ENCODE peak calls at places on chromosomes 13 and 19, in ten cellular contexts. W, K, P, U, S, Y, L, A, B and I are unnamed samples.

GRCh38 chr19:47226426-47227346 is 4.3 kb downstream of the BBC3 start:
- DNase-seq in U (peak), A (peak), P (peak), W (peak), B (peak), K (no peak), S (peak), Y (peak), L (peak), I (peak)

GRCh38 chr19:15297416-15298224 is 34.7 kb downstream of the BRD4 start:
- DNase-seq in K (no peak), P (no peak), L (no peak), Y (no peak), U (peak), W (no peak), B (peak), A (peak), S (peak), I (no peak)

GRCh38 chr13:35881360-35881759 is 249.8 kb downstream of the DCLK1 start:
- DNase-seq in B (peak), L (no peak), U (peak), A (no peak), W (no peak), P (peak), Y (no peak), S (no peak), K (no peak), I (no peak)

GRCh38 chr19:9838324-9838723 is 3.2 kb downstream of the PIN1 start:
- DNase-seq in L (no peak), A (no peak), P (no peak), Y (no peak), U (no peak), S (no peak), W (no peak), B (no peak), K (no peak), I (no peak)

GRCh38 chr19:16886305-16886880 is 2.4 kb upstream of the F2RL3 start:
- DNase-seq in K (no peak), L (no peak), A (no peak), S (no peak), B (peak), Y (peak), U (no peak), W (peak), P (peak), I (no peak)

GRCh38 chr13:79943633-79944032 is 397.3 kb downstream of the SPRY2 start:
- DNase-seq in B (no peak), L (no peak), A (no peak), Y (no peak), S (no peak), K (no peak), U (no peak), P (no peak), W (no peak), I (no peak)

GRCh38 chr19:56108447-56109195 is 12.5 kb downstream of the ZNF787 start:
- DNase-seq in S (no peak), P (no peak), W (no peak), L (no peak), B (no peak), Y (no peak), K (no peak), A (no peak), U (no peak), I (no peak)

GRCh38 chr19:55526216-55527196 is 10.4 kb downstream of the SBK2 start:
- DNase-seq in Y (no peak), K (no peak), A (no peak), L (no peak), S (peak), U (peak), W (peak), P (peak), B (peak), I (no peak)

GRCh38 chr13:74162135-74162534 is 27.9 kb upstream of the KLF12 start:
- DNase-seq in S (no peak), P (no peak), L (no peak), K (no peak), U (no peak), B (no peak), W (no peak), A (no peak), Y (no peak), I (no peak)

GRCh38 chr13:52405369-52405766 is 604 bp downstream of the THSD1 start:
- DNase-seq in A (no peak), S (no peak), W (no peak), L (no peak), P (no peak), B (no peak), Y (no peak), K (no peak), U (no peak), I (no peak)

GRCh38 chr13:50812242-50812641 is 31.2 kb downstream of the DLEU7 start:
- DNase-seq in Y (no peak), W (no peak), L (no peak), S (no peak), K (no peak), U (no peak), P (no peak), A (no peak), B (no peak), I (no peak)

GRCh38 chr13:41159174-41159573 is 26.6 kb upstream of the KBTBD6 start:
- DNase-seq in K (no peak), S (no peak), W (no peak), Y (no peak), P (no peak), L (no peak), A (no peak), U (no peak), B (no peak), I (no peak)

GRCh38 chr13:76980075-76980718 is 11.7 kb upstream of the CLN5 start:
- DNase-seq in A (no peak), U (peak), L (peak), B (peak), K (no peak), S (peak), Y (peak), W (peak), P (peak), I (peak)

GRCh38 chr19:58386166-58386575 is 898 bp upstream of the RPS5 start:
- DNase-seq in P (no peak), L (no peak), B (no peak), A (no peak), W (no peak), Y (no peak), S (peak), U (no peak), K (no peak), I (no peak)

GRCh38 chr13:43786766-43787517 is at the start of gene ENOX1:
- DNase-seq in L (peak), Y (peak), K (no peak), S (peak), B (peak), W (peak), A (no peak), P (no peak), U (peak), I (peak)

GRCh38 chr13:113901642-113902041 is 37.8 kb upstream of the GAS6 start:
- DNase-seq in A (no peak), B (no peak), L (no peak), K (no peak), Y (no peak), W (no peak), U (no peak), P (peak), S (no peak), I (peak)

GRCh38 chr13:113192902-113193301 is 15.6 kb downstream of the PCID2 start:
- DNase-seq in L (no peak), A (peak), Y (no peak), P (no peak), U (peak), K (no peak), B (peak), S (no peak), W (no peak), I (no peak)

GRCh38 chr13:114145256-114145655 is 12.8 kb upstream of the RASA3 start:
- DNase-seq in L (no peak), U (no peak), B (no peak), K (no peak), A (no peak), W (peak), Y (no peak), P (no peak), S (no peak), I (no peak)

GRCh38 chr19:20077791-20078463 is at the start of gene ZNF90:
- DNase-seq in Y (peak), P (peak), L (peak), S (peak), W (peak), A (peak), K (peak), B (peak), U (peak), I (peak)

DNA sequence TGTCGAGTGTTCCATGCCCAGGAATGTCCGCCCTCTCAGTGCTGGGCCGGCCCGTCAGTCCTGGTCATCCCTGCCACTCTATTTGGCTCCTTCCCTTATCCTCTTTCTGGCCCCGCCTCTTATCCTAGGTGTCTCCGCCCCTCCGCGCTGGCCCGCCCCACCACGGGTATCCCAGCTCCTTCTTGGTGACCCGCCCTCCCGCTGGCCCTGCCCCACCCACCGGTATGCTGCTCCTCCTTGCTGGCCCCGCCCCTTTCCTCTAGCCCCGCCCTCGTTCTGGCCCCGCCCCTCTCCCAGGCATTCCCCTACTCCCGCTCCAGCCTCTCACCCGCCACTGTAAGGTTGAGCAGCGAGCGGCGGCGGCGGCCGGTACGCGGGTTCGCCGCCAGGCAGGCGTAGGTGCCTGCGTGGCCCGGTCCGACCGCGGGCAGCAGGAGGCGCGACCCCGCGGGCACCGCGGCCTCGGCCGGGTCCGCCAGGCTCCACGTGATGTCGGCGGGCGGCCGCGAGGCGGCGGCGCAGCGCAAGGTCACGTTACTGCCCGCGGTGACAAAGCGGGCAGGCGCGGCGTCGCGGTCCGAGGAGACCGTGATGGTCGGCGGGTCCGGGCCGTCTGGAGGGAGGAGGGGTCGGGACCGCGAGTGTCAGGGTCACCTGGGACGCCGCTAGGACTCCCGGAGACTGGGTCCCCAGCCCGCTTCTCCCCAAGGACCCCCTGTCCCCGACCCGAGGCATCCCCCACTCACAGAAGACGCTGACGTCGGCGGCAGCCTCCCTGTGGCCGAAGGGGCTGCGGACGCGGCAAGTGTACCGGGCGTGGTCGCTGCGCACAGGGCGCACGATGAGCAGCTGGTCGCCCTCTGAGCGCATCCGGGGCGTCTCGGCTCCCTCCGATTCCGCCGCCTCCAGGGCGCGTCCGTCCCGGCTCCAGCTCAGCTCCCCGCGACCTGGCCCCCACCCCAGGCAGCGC is 2.0 kb downstream of the VSIG10L start:
- DNase-seq in B (peak), Y (peak), S (peak), K (peak), U (peak), W (peak), L (peak), P (peak), A (peak), I (peak)
- TF ChIP-seq CTCF in B (no peak), Y (no peak), S (no peak), K (peak), U (no peak), W (peak), L (peak), P (no peak), A (no peak), I (peak)

DNA sequence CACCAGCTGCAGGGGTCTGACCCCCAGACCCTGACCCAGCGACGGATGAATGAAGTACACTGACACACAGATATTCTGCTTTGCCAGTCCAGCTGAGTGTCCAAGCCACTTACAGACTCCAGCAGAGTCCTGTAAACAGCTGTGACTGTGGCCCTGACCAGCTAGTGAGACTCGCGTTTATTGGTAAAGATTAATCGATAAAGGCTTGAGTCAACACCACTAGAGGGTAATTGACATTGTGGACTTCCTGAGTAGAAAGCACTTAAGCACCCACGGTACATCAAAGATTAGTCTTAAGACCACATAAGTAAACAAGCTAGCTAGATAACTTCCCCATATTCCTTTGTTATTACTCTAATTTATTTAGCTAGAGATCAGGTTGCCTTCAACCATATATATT is 146.0 kb downstream of the OXGR1 start:
- DNase-seq in L (no peak), P (no peak), K (no peak), Y (no peak), A (no peak), W (no peak), U (no peak), B (no peak), S (no peak), I (no peak)
- TF ChIP-seq CTCF in L (no peak), P (no peak), K (no peak), Y (no peak), A (no peak), W (no peak), U (no peak), B (no peak), S (no peak), I (no peak)

GRCh38 chr19:38473201-38473600 is 39.7 kb downstream of the RYR1 start:
- DNase-seq in Y (peak), W (no peak), L (no peak), S (no peak), B (no peak), A (no peak), U (no peak), K (no peak), P (no peak), I (no peak)

GRCh38 chr19:38483016-38483630 is 49.6 kb downstream of the RYR1 start:
- DNase-seq in S (no peak), A (no peak), L (no peak), K (no peak), Y (no peak), W (no peak), P (no peak), B (no peak), U (no peak), I (no peak)

GRCh38 chr19:38475176-38475575 is 41.7 kb downstream of the RYR1 start:
- DNase-seq in S (no peak), W (no peak), P (no peak), L (no peak), B (no peak), K (no peak), Y (no peak), A (no peak), U (no peak), I (no peak)

GRCh38 chr19:38482496-38482895 is 49.0 kb downstream of the RYR1 start:
- DNase-seq in S (no peak), W (no peak), L (no peak), B (no peak), P (no peak), A (no peak), U (no peak), K (no peak), Y (no peak), I (no peak)

DNA sequence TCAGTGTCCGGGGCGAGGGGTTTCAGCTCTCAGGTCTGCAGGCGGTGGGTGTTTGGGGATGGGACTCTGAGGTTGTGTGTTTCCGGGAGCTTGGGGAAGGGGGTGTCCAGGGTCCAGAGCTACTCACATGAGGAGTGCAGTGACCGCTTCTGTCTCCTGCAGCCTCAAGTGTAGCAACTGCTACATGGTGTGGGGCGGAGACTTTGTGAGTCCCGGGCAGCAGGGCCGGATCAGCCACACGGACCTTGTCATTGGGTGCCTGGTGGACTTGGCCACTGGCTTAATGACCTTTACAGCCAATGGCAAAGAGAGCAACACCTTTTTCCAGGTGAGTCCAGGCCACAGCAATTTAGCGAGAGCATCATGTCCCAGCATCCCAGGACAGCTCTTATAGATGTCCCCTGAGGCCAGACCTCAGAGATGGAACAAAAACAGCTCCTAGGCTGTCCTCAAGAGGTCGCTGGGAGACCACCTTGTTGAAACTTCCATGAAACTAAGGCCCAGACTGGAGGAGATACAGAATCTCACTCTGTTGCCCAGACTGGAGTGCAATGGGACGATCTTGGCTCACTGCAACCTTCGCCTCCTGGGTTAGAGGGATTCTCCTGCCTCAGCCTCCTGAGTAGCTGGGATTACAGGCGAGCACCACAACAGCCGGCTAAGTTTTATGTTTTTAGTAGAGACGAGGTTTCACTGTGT is 44.9 kb downstream of the RYR1 start:
- DNase-seq in L (no peak), P (no peak), W (no peak), U (no peak), S (peak), A (no peak), Y (no peak), B (no peak), K (no peak), I (no peak)
- TF ChIP-seq CTCF in L (no peak), P (no peak), W (no peak), U (no peak), S (peak), A (no peak), Y (no peak), B (no peak), K (no peak), I (peak)

GRCh38 chr13:28822161-28822560 is 2.0 kb downstream of the MTUS2 start:
- DNase-seq in Y (no peak), U (no peak), L (no peak), B (no peak), K (no peak), A (no peak), P (no peak), W (no peak), S (no peak), I (no peak)

GRCh38 chr13:28819046-28819747 is 942 bp upstream of the MTUS2 start:
- DNase-seq in K (no peak), L (no peak), U (peak), P (no peak), B (peak), A (no peak), W (no peak), S (peak), Y (no peak), I (no peak)

GRCh38 chr13:28817204-28817603 is 2.9 kb upstream of the MTUS2 start:
- DNase-seq in B (no peak), L (no peak), P (no peak), W (no peak), Y (no peak), A (no peak), S (no peak), K (no peak), U (no peak), I (no peak)

GRCh38 chr13:28820099-28821051 is at the start of gene MTUS2:
- DNase-seq in S (no peak), U (no peak), W (no peak), Y (peak), P (no peak), L (no peak), K (no peak), B (no peak), A (no peak), I (no peak)

GRCh38 chr13:28819748-28820098 is 416 bp upstream of the MTUS2 start:
- DNase-seq in U (no peak), B (peak), S (peak), W (peak), Y (peak), A (no peak), P (no peak), L (no peak), K (no peak), I (peak)
- TF ChIP-seq CTCF in U (peak), B (no peak), S (no peak), W (peak), Y (no peak), A (no peak), P (no peak), L (no peak), K (peak), I (peak)

DNA sequence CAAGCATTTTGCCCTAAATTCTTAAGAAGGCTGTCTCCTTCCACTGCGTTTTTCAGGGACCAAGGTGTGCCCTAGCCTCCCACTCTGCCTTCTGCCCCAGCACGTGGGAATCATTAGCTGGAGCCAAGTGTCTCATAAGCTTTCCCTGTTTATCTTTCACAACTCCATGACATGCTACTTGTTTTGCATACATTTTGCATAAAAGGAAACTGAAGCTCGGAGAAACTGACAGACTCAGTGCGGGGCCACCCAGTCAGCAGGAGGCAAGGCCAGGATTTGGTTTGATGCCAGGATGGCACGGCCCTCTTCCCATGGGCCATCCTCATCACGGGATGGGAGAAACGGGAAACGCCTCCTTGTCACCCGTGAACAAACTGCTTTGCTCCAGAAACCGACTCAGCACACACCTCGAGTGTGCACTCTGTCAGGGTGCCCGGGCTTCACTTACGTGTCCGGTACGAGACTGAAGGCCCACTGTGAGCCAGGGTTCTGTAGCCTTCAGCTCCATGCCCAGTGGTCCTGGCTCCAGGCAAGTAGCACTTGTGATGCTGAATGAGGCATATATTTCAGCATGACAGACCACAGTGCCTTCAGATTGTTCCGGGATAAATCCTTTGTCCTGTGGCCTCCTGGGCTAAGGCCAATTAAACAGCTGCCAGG is 9.6 kb downstream of the CEBPA start:
- DNase-seq in S (no peak), W (peak), P (peak), K (no peak), A (no peak), B (no peak), L (no peak), Y (peak), U (no peak), I (no peak)
- TF ChIP-seq CTCF in S (peak), W (no peak), P (no peak), K (no peak), A (no peak), B (no peak), L (no peak), Y (no peak), U (no peak), I (no peak)